ENCODE peak calls at places on chromosomes 11 and 22, in five cellular contexts. N is NCI-H345, A is neural progenitor cell, C is M059J, D is H4. Z is an unnamed sample.

GRCh38 chr11:73147771-73148681 is 5.9 kb upstream of the FCHSD2 start:
- DNase-seq in D (no peak), A (no peak), C (no peak), N (no peak), Z (no peak)

GRCh38 chr11:130068546-130068985 is 1.1 kb upstream of the APLP2 start:
- DNase-seq in D (no peak), A (peak), C (no peak), N (no peak), Z (peak)

GRCh38 chr11:126606484-126606883 is 251.0 kb downstream of the ST3GAL4 start:
- DNase-seq in C (no peak), A (no peak), N (no peak), D (no peak), Z (no peak)

GRCh38 chr11:86632499-86633269 is 39.7 kb downstream of the ME3 start:
- DNase-seq in D (peak), C (peak), N (peak), A (peak), Z (peak)

GRCh38 chr22:20572132-20572802 is 64.9 kb downstream of the MED15 start:
- DNase-seq in C (no peak), N (no peak), D (no peak), A (no peak), Z (no peak)

GRCh38 chr11:117820516-117820915 is 4.0 kb downstream of the FXYD2 start:
- DNase-seq in C (no peak), N (no peak), A (no peak), D (no peak), Z (peak)

GRCh38 chr11:16776716-16777115 is 38.3 kb downstream of the C11orf58 start:
- DNase-seq in N (no peak), C (peak), D (no peak), A (no peak), Z (no peak)

GRCh38 chr11:88431675-88432341 is 94.3 kb upstream of the CTSC start:
- DNase-seq in N (no peak), A (no peak), C (no peak), D (no peak), Z (no peak)